ENCODE peak calls at places on chromosome 22, in nine cellular contexts. Q is tibial nerve, E is colonic mucosa, U is GM23338, J is keratinocyte, W is brain microvascular endothelial cell, O is esophagus squamous epithelium, X is breast epithelium, G is left lung. F is an unnamed sample.

GRCh38 chr22:29314074-29314473 is 1.4 kb downstream of the RASL10A start:
- DNase-seq in Q (no peak), G (no peak), U (no peak), W (no peak), E (peak; percentile 69), O (no peak), J (no peak), X (no peak), F (no peak)

GRCh38 chr22:35987487-35987886 is 41.1 kb downstream of the RBFOX2 start:
- DNase-seq in J (no peak), Q (no peak), U (no peak), E (no peak), X (no peak), W (peak; percentile 18), G (no peak), O (no peak), F (no peak)

GRCh38 chr22:26722159-26722558 is 64.8 kb downstream of the MIAT start:
- DNase-seq in G (no peak), E (no peak), Q (no peak), W (no peak), O (no peak), X (no peak), U (no peak), J (no peak), F (no peak)

GRCh38 chr22:40036591-40037225 is 42.0 kb downstream of the FAM83F start:
- DNase-seq in J (no peak), U (peak; percentile 88), G (peak; percentile 50), Q (peak; percentile 33), O (no peak), X (no peak), W (peak; percentile 49), E (peak; percentile 43), F (peak; percentile 32)

GRCh38 chr22:41382098-41382578 is 396 bp downstream of the TEF start:
- DNase-seq in W (no peak), O (peak; percentile 44), J (no peak), G (peak; percentile 72), E (peak; percentile 74), Q (peak; percentile 72), X (peak; percentile 77), U (peak; percentile 73), F (peak; percentile 55)

GRCh38 chr22:45731041-45731797 is 59.6 kb downstream of the ATXN10 start:
- DNase-seq in W (peak; percentile 44), Q (no peak), O (no peak), E (peak; percentile 26), J (no peak), G (no peak), X (no peak), U (peak; percentile 44), F (no peak)

GRCh38 chr22:39563571-39564428 is 6.8 kb upstream of the CACNA1I start:
- DNase-seq in U (no peak), J (no peak), X (no peak), G (no peak), W (no peak), O (no peak), Q (no peak), E (no peak), F (no peak)

GRCh38 chr22:40121463-40121862 is 56.3 kb upstream of the TNRC6B start:
- DNase-seq in O (no peak), U (no peak), J (no peak), W (no peak), X (no peak), Q (no peak), G (no peak), E (no peak), F (no peak)

GRCh38 chr22:50415426-50415825 is 59.4 kb downstream of the SBF1 start:
- DNase-seq in U (no peak), J (no peak), W (no peak), Q (no peak), E (no peak), O (no peak), X (no peak), G (no peak), F (no peak)

GRCh38 chr22:22139364-22139763 is 105.2 kb upstream of the VPREB1 start:
- DNase-seq in W (no peak), J (no peak), U (no peak), G (no peak), O (no peak), Q (no peak), E (no peak), X (no peak), F (no peak)

GRCh38 chr22:19761022-19761499 is 483 bp downstream of the TBX1 start:
- DNase-seq in W (no peak), J (no peak), G (no peak), X (no peak), U (peak; percentile 34), O (no peak), E (no peak), Q (no peak), F (no peak)

GRCh38 chr22:48753752-48754517 is 1073.7 kb downstream of the BRD1 start:
- DNase-seq in J (no peak), W (no peak), X (peak; percentile 1), U (no peak), Q (no peak), O (no peak), E (peak; percentile 10), G (no peak), F (no peak)

GRCh38 chr22:30865656-30866055 is 102.9 kb downstream of the MORC2 start:
- DNase-seq in U (no peak), O (no peak), Q (no peak), X (no peak), W (no peak), J (no peak), E (no peak), G (no peak), F (no peak)

GRCh38 chr22:27252282-27253049 is 549.1 kb downstream of the MN1 start:
- DNase-seq in Q (peak; percentile 50), X (no peak), U (no peak), O (no peak), G (peak; percentile 49), W (peak; percentile 90), J (no peak), E (no peak), F (no peak)

GRCh38 chr22:46974077-46974476 is 211.6 kb downstream of the TBC1D22A start:
- DNase-seq in J (no peak), W (no peak), Q (no peak), E (no peak), G (no peak), O (no peak), X (no peak), U (no peak), F (no peak)

GRCh38 chr22:31250740-31251330 is 38.7 kb downstream of the LIMK2 start:
- DNase-seq in J (no peak), Q (no peak), O (no peak), E (no peak), X (peak; percentile 80), W (no peak), U (no peak), G (no peak), F (no peak)

GRCh38 chr22:23800297-23801237 is 13.8 kb downstream of the SMARCB1 start:
- DNase-seq in O (no peak), X (no peak), J (no peak), E (no peak), Q (no peak), G (no peak), U (no peak), W (no peak), F (no peak)

GRCh38 chr22:17217179-17217578 is 2.1 kb downstream of the ADA2 start:
- DNase-seq in X (no peak), G (no peak), U (peak; percentile 86), J (no peak), Q (no peak), E (no peak), W (no peak), O (no peak), F (peak; percentile 10)

GRCh38 chr22:46036558-46037408 is 59.8 kb upstream of the WNT7B start:
- DNase-seq in J (no peak), O (no peak), G (peak; percentile 41), Q (no peak), E (peak; percentile 36), W (no peak), X (no peak), U (peak; percentile 74), F (peak; percentile 46)

GRCh38 chr22:40651563-40652501 is 15.3 kb upstream of the MRTFA start:
- DNase-seq in G (peak; percentile 95), U (peak; percentile 64), E (peak; percentile 84), X (peak; percentile 96), Q (peak; percentile 93), W (peak; percentile 99), O (peak; percentile 75), J (peak; percentile 98), F (peak; percentile 61)

GRCh38 chr22:43411981-43412807 is at the start of gene MPPED1:
- DNase-seq in W (no peak), Q (no peak), O (no peak), J (no peak), X (no peak), G (no peak), U (peak; percentile 47), E (no peak), F (no peak)
- H3K27ac ChIP-seq in W (no peak within 1 kb of the TSS), Q (no peak within 1 kb of the TSS), O (no peak within 1 kb of the TSS), J (no peak within 1 kb of the TSS), X (no peak within 1 kb of the TSS), G (no peak within 1 kb of the TSS), U (no peak within 1 kb of the TSS), E (no peak within 1 kb of the TSS), F (no peak within 1 kb of the TSS)

GRCh38 chr22:37611202-37611601 is 2.6 kb downstream of the GGA1 start:
- DNase-seq in O (no peak), Q (no peak), E (no peak), W (no peak), J (no peak), U (no peak), X (no peak), G (no peak), F (no peak)
- H3K27ac ChIP-seq in O (peak overlapping the region; percentile 96), Q (peak overlapping the region; percentile 91), E (no peak overlapping the region), W (no peak overlapping the region), J (no peak overlapping the region), U (no peak overlapping the region), X (peak overlapping the region; percentile 45), G (no peak overlapping the region), F (no peak overlapping the region)

GRCh38 chr22:33706100-33706499 is 214.2 kb downstream of the LARGE1 start:
- DNase-seq in O (no peak), Q (no peak), X (no peak), E (no peak), G (no peak), J (no peak), W (no peak), U (peak; percentile 55), F (no peak)
- H3K27ac ChIP-seq in O (no peak overlapping the region), Q (no peak overlapping the region), X (no peak overlapping the region), E (no peak overlapping the region), G (no peak overlapping the region), J (no peak overlapping the region), W (no peak overlapping the region), U (no peak overlapping the region), F (no peak overlapping the region)

DNA sequence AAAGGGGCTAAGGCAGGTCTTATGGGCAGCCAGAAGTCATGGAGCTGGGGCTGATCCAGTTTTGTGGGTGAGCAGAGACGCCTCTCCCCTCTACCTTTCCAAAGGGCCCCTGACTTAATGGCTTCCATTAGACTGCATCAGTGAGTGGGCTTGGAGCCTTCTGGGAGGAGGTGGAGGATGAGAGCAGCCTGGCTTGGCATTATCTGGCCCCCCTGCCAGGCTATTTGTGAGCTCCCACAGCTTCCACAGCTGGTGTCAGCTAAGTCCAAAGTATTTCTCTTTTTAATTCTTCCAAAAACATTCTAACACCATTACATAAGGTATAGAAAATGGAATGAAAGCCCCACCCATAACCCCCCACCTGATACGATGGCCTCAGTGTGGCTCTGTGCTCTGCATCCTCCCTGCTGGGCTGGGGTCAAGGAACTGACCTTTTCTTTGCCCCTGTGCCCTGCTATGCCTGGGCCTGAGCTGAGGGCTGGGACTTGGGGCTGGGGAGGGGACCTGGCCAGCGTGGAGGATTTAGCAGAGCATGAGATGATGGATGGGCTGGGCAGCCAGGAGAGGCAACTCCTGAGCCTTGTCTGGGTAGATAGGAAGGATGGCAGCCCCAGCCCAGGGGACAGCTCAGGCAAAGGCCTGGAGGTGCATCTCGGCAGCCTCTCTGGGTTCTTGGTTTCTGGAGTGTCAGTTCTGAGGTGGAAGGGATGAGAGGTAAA is 4.0 kb downstream of the AIFM3 start:
- DNase-seq in O (no peak), G (no peak), U (no peak), X (no peak), Q (no peak), W (no peak), J (no peak), E (no peak), F (no peak)
- H3K27ac ChIP-seq in O (no peak overlapping the region), G (no peak overlapping the region), U (no peak overlapping the region), X (no peak overlapping the region), Q (no peak overlapping the region), W (no peak overlapping the region), J (no peak overlapping the region), E (no peak overlapping the region), F (no peak overlapping the region)